ENCODE peak calls at places on chromosome 14, in four cellular contexts. P is A549, J is IMR-90, H is GM12878. Q is an unnamed sample.

GRCh38 chr14:35430459-35431199 is 26.1 kb upstream of the NFKBIA start:
- DNase-seq in H (no peak), J (no peak), P (no peak), Q (no peak)

GRCh38 chr14:62528296-62528695 is 517.0 kb downstream of the KCNH5 start:
- DNase-seq in H (no peak), J (peak; percentile 18), P (no peak), Q (no peak)

GRCh38 chr14:100304825-100305445 is 1.3 kb downstream of the SLC25A29 start:
- DNase-seq in P (peak; percentile 36), H (no peak), J (peak; percentile 22), Q (peak; percentile 57)

GRCh38 chr14:60561845-60562746 is 53.1 kb downstream of the SIX6 start:
- DNase-seq in P (peak; percentile 52), H (peak; percentile 19), J (peak; percentile 82), Q (peak; percentile 20)

GRCh38 chr14:84323963-84324362 is 1206.0 kb upstream of the FLRT2 start:
- DNase-seq in J (no peak), P (no peak), H (no peak), Q (no peak)

GRCh38 chr14:92465353-92466067 is 48.1 kb upstream of the RIN3 start:
- DNase-seq in J (no peak), P (no peak), H (no peak), Q (no peak)

GRCh38 chr14:76090611-76091010 is 61.1 kb upstream of the GPATCH2L start:
- DNase-seq in H (no peak), P (no peak), J (no peak), Q (no peak)

GRCh38 chr14:95231966-95232365 is 74.6 kb upstream of the DICER1 start:
- DNase-seq in P (no peak), H (no peak), J (no peak), Q (no peak)

GRCh38 chr14:54502602-54503001 is 7.1 kb upstream of the CGRRF1 start:
- DNase-seq in J (peak; percentile 21), H (no peak), P (no peak), Q (peak; percentile 7)

GRCh38 chr14:26526132-26526531 is 71.7 kb downstream of the NOVA1 start:
- DNase-seq in P (no peak), H (no peak), J (peak; percentile 21), Q (no peak)

GRCh38 chr14:56340921-56341320 is 222.7 kb downstream of the PELI2 start:
- DNase-seq in H (no peak), J (no peak), P (no peak), Q (no peak)

GRCh38 chr14:77041837-77042557 is 13.5 kb upstream of the IRF2BPL start:
- DNase-seq in P (no peak), J (peak; percentile 98), H (no peak), Q (no peak)

DNA sequence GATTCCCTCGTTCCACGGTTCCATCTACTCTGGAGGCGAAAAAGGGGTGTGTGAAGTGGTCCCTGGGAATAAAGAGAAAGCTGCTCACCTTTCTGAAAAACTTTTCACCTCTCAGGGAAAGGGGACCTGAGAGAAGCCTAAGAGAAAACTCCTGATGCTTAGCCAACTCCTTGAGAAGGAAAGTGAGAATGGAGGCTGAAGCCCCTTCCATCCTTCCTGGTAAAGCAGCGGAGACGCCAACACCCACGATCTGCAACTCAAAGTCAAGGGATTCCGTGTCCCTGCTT is 110.0 kb downstream of the ARF6 start:
- DNase-seq in J (no peak), P (no peak), H (no peak), Q (no peak)
- TF ChIP-seq ELK1 in J (no peak), P (no peak), H (no peak), Q (no peak)

GRCh38 chr14:74217672-74218448 is 21.4 kb upstream of the VSX2 start:
- DNase-seq in H (no peak), J (peak; percentile 46), P (peak; percentile 90), Q (peak; percentile 84)
- TF ChIP-seq ELK1 in H (no peak), J (no peak), P (no peak), Q (no peak)

GRCh38 chr14:104091061-104091926 is 5.8 kb downstream of the ASPG start:
- DNase-seq in J (no peak), P (no peak), H (no peak), Q (no peak)
- TF ChIP-seq ELK1 in J (no peak), P (no peak), H (no peak), Q (no peak)

GRCh38 chr14:73427516-73428264 is 30.7 kb downstream of the NUMB start:
- DNase-seq in H (no peak), J (peak; percentile 63), P (no peak), Q (no peak)
- TF ChIP-seq ELK1 in H (no peak), J (no peak), P (no peak), Q (no peak)

DNA sequence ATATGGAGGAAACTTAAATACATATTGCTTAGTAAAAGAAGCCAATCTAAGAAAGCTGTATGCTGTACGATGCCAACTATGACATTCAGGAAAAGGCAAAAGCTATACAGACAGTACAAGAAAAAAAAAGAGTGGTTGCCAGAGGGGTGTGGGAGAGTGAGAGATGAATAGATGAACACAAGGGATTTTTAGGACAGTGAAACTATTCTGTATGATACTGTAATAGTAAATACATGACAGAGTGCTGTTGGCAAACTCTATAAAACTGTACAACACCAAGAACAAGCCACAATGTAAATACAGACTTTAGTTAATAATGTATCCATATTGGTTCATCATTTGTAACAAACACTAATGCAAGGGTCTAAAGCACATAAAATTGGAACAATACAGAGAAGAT is 10.9 kb upstream of the MIPOL1 start:
- DNase-seq in P (no peak), J (no peak), H (no peak), Q (no peak)
- TF ChIP-seq ELK1 in P (no peak), J (no peak), H (no peak), Q (no peak)

Q was measured in K562.